ENCODE peak calls at places on chromosomes 5 and 9, in six cellular contexts. Y, K, D, P, Z and M are unnamed samples.

GRCh38 chr9:2228132-2228531 is 213.0 kb downstream of the SMARCA2 start:
- DNase-seq in Y (peak), Z (peak), P (no peak), D (peak), K (peak), M (peak)

GRCh38 chr5:18566671-18567070 is 932.4 kb downstream of the TAF11L14 start:
- DNase-seq in Z (no peak), D (no peak), P (no peak), Y (no peak), K (no peak), M (no peak)

GRCh38 chr5:80408976-80409926 is 1.4 kb downstream of the ZFYVE16 start:
- DNase-seq in Z (no peak), K (peak), P (no peak), Y (no peak), D (no peak), M (peak)

GRCh38 chr5:143218563-143219170 is 184.8 kb downstream of the NR3C1 start:
- DNase-seq in Y (no peak), D (peak), P (no peak), Z (no peak), K (no peak), M (no peak)

GRCh38 chr5:145942202-145942601 is 5.8 kb downstream of the SH3RF2 start:
- DNase-seq in Y (no peak), Z (no peak), K (no peak), P (no peak), D (no peak), M (no peak)

GRCh38 chr9:115673599-115673998 is 480.0 kb upstream of the PAPPA start:
- DNase-seq in P (peak), D (peak), K (no peak), Y (no peak), Z (no peak), M (peak)

GRCh38 chr5:73367650-73368049 is 80.9 kb downstream of the FOXD1 start:
- DNase-seq in Y (no peak), K (no peak), Z (no peak), P (no peak), D (peak), M (peak)

GRCh38 chr5:164637931-164638521 is 1132.6 kb downstream of the MAT2B start:
- DNase-seq in P (no peak), D (no peak), K (no peak), Z (no peak), Y (no peak), M (no peak)

GRCh38 chr5:143662020-143662419 is 149.9 kb upstream of the HMHB1 start:
- DNase-seq in D (peak), K (no peak), Z (no peak), Y (no peak), P (no peak), M (peak)

GRCh38 chr5:169602535-169602934 is 19.0 kb downstream of the SPDL1 start:
- DNase-seq in P (peak), D (no peak), Y (no peak), Z (no peak), K (no peak), M (peak)

GRCh38 chr5:158246661-158247060 is 387.7 kb upstream of the CLINT1 start:
- DNase-seq in Z (no peak), K (no peak), D (no peak), P (no peak), Y (no peak), M (no peak)

GRCh38 chr9:131851414-131851813 is 111.5 kb upstream of the RAPGEF1 start:
- DNase-seq in D (no peak), P (no peak), Z (no peak), Y (no peak), K (no peak), M (no peak)

GRCh38 chr9:88258587-88258986 is 120.3 kb upstream of the SPATA31C2 start:
- DNase-seq in Y (no peak), Z (no peak), P (no peak), D (peak), K (no peak), M (no peak)

GRCh38 chr5:14081791-14082190 is 61.4 kb upstream of the TRIO start:
- DNase-seq in P (no peak), K (no peak), Y (no peak), D (peak), Z (no peak), M (no peak)

GRCh38 chr5:172667786-172668735 is 27.0 kb downstream of the NEURL1B start:
- DNase-seq in P (no peak), K (no peak), Y (no peak), D (no peak), Z (no peak), M (no peak)

GRCh38 chr9:130106860-130107848 is 53.4 kb downstream of the GPR107 start:
- DNase-seq in D (peak), K (peak), P (peak), Y (peak), Z (peak), M (peak)

GRCh38 chr5:133738271-133738670 is 125.9 kb upstream of the FSTL4 start:
- DNase-seq in K (no peak), P (no peak), Z (no peak), D (peak), Y (no peak), M (no peak)

GRCh38 chr5:7852542-7852941 is 1.6 kb upstream of the CFAP90 start:
- DNase-seq in D (no peak), K (no peak), P (no peak), Y (no peak), Z (no peak), M (no peak)

GRCh38 chr9:5949103-5949699 is 58.5 kb downstream of the MLANA start:
- DNase-seq in K (no peak), P (peak), Z (peak), Y (peak), D (peak), M (peak)

GRCh38 chr5:1413611-1414241 is 31.5 kb downstream of the SLC6A3 start:
- DNase-seq in Y (no peak), D (no peak), Z (no peak), K (no peak), P (no peak), M (no peak)

GRCh38 chr9:110049699-110050450 is 158.1 kb downstream of the C9orf152 start:
- DNase-seq in Z (peak), Y (peak), K (no peak), D (peak), P (no peak), M (peak)

GRCh38 chr5:139415221-139415861 is 11.5 kb upstream of the SPATA24 start:
- DNase-seq in D (no peak), Y (no peak), P (no peak), Z (peak), K (peak), M (no peak)

GRCh38 chr9:95087659-95088242 is 229.8 kb downstream of the FANCC start:
- DNase-seq in Y (peak), P (no peak), D (peak), Z (no peak), K (peak), M (peak)

GRCh38 chr5:131382407-131383395 is 118.8 kb downstream of the CDC42SE2 start:
- DNase-seq in K (peak), Z (peak), D (peak), P (peak), Y (peak), M (peak)

GRCh38 chr5:53037141-53037859 is 48.1 kb downstream of the ITGA2 start:
- DNase-seq in Y (peak), Z (no peak), D (peak), P (peak), K (peak), M (peak)

GRCh38 chr5:180006116-180006515 is 65.4 kb downstream of the RNF130 start:
- DNase-seq in P (no peak), K (no peak), Z (no peak), Y (no peak), D (no peak), M (no peak)

GRCh38 chr5:51604324-51604723 is 221.1 kb downstream of the ISL1 start:
- DNase-seq in Y (no peak), K (no peak), D (no peak), Z (no peak), P (no peak), M (no peak)

GRCh38 chr5:139745121-139745799 is 50.3 kb upstream of the PSD2 start:
- DNase-seq in Z (peak), K (peak), D (peak), P (peak), Y (peak), M (peak)